ENCODE peak calls at places on chromosome 22, in five cellular contexts. T is A673, P is NCI-H748 treated with DMSO at 0.1 percent for 48 hours, V is iris pigment epithelial cell, Y is M059J. F is an unnamed sample.

GRCh38 chr22:23638611-23639010 is 6.5 kb upstream of the DRICH1 start:
- DNase-seq in V (no peak), T (no peak), P (no peak), Y (no peak), F (no peak)

GRCh38 chr22:46278656-46279645 is 11.1 kb downstream of the TTC38 start:
- DNase-seq in P (no peak), V (no peak), T (no peak), Y (no peak), F (no peak)

GRCh38 chr22:20060700-20061480 is 19.2 kb upstream of the DGCR8 start:
- DNase-seq in V (no peak), Y (no peak), T (no peak), P (no peak), F (no peak)

GRCh38 chr22:35449829-35450689 is 50.1 kb downstream of the MCM5 start:
- DNase-seq in T (no peak), V (no peak), Y (no peak), P (no peak), F (no peak)

GRCh38 chr22:49590381-49590780 is 237.3 kb downstream of the BRD1 start:
- DNase-seq in T (no peak), Y (no peak), P (no peak), V (no peak), F (no peak)

GRCh38 chr22:29716814-29717213 is 3.0 kb upstream of the CABP7 start:
- DNase-seq in P (no peak), V (peak; percentile 75), T (peak; percentile 59), Y (peak; percentile 72), F (no peak)

GRCh38 chr22:45306139-45306538 is 3.6 kb upstream of the FAM118A start:
- DNase-seq in T (no peak), V (no peak), P (no peak), Y (no peak), F (no peak)

GRCh38 chr22:46721716-46722115 is 16.3 kb downstream of the CERK start:
- DNase-seq in T (no peak), P (no peak), V (no peak), Y (no peak), F (no peak)

GRCh38 chr22:45318558-45319318 is 9.0 kb downstream of the FAM118A start:
- DNase-seq in Y (peak; percentile 48), V (peak; percentile 61), T (no peak), P (no peak), F (no peak)

GRCh38 chr22:43867839-43868652 is 5.7 kb upstream of the SULT4A1 start:
- DNase-seq in P (no peak), V (peak; percentile 45), Y (peak; percentile 40), T (peak; percentile 70), F (no peak)

GRCh38 chr22:46674367-46674781 is 54.2 kb downstream of the GRAMD4 start:
- DNase-seq in T (no peak), P (no peak), Y (no peak), V (no peak), F (no peak)

GRCh38 chr22:36136988-36137387 is 23.6 kb downstream of the APOL3 start:
- DNase-seq in Y (peak; percentile 15), V (peak; percentile 15), T (no peak), P (no peak), F (no peak)

GRCh38 chr22:48744283-48744641 is 1083.4 kb downstream of the BRD1 start:
- DNase-seq in T (no peak), Y (no peak), V (no peak), P (no peak), F (no peak)

GRCh38 chr22:40911772-40912171 is 39.4 kb upstream of the RBX1 start:
- DNase-seq in P (no peak), V (peak; percentile 21), T (no peak), Y (no peak), F (no peak)

GRCh38 chr22:50577987-50578775 is at the start of gene CPT1B:
- DNase-seq in V (no peak), Y (no peak), T (no peak), P (no peak), F (no peak)

GRCh38 chr22:22709719-22710445 is 65.5 kb downstream of the GGTLC2 start:
- DNase-seq in T (peak; percentile 20), V (peak; percentile 10), P (no peak), Y (no peak), F (no peak)

GRCh38 chr22:45508814-45509213 is 6.1 kb downstream of the FBLN1 start:
- DNase-seq in V (no peak), T (no peak), P (no peak), Y (no peak), F (no peak)

GRCh38 chr22:44620129-44620840 is 81.7 kb upstream of the PRR5 start:
- DNase-seq in P (peak; percentile 90), T (peak; percentile 86), Y (peak; percentile 65), V (peak; percentile 66), F (no peak)

GRCh38 chr22:49026476-49027121 is 801.1 kb downstream of the BRD1 start:
- DNase-seq in Y (no peak), P (peak; percentile 5), V (no peak), T (peak; percentile 32), F (no peak)

GRCh38 chr22:38751422-38752346 is 4.1 kb downstream of the SUN2 start:
- DNase-seq in T (no peak), P (no peak), Y (no peak), V (no peak), F (no peak)

GRCh38 chr22:46637711-46638600 is 17.8 kb downstream of the GRAMD4 start:
- DNase-seq in T (no peak), P (no peak), Y (no peak), V (no peak), F (no peak)